ENCODE peak calls at places on chromosomes 16 and 17, in eight cellular contexts. One of them, this sample, is unnamed.
A peak's percentile ranks its signal among the peaks of the same experiment; 100 is the strongest.

GRCh38 chr17:64531955-64532371 is 25.2 kb downstream of the CEP95 start:
- DNase-seq in activated CD8-positive, alpha-beta T cell treated with anti-CD3 and anti-CD28 coated beads for 36 hours: no peak
- DNase-seq in astrocyte: peak; percentile 84
- DNase-seq in stomach: no peak
- DNase-seq in CD8-positive, alpha-beta T cell: no peak
- DNase-seq in natural killer cell: no peak
- DNase-seq in heart right ventricle: no peak
- DNase-seq in astrocyte of the spinal cord: peak; percentile 75
- DNase-seq in this sample: no peak

GRCh38 chr16:68263559-68264127 is 683 bp upstream of the SLC7A6 start:
- DNase-seq in activated CD8-positive, alpha-beta T cell treated with anti-CD3 and anti-CD28 coated beads for 36 hours: no peak
- DNase-seq in astrocyte: no peak
- DNase-seq in stomach: no peak
- DNase-seq in CD8-positive, alpha-beta T cell: no peak
- DNase-seq in natural killer cell: no peak
- DNase-seq in heart right ventricle: no peak
- DNase-seq in astrocyte of the spinal cord: no peak
- DNase-seq in this sample: no peak

GRCh38 chr16:85363427-85363826 is 249.7 kb upstream of the GSE1 start:
- DNase-seq in activated CD8-positive, alpha-beta T cell treated with anti-CD3 and anti-CD28 coated beads for 36 hours: no peak
- DNase-seq in astrocyte: no peak
- DNase-seq in stomach: no peak
- DNase-seq in CD8-positive, alpha-beta T cell: no peak
- DNase-seq in natural killer cell: no peak
- DNase-seq in heart right ventricle: no peak
- DNase-seq in astrocyte of the spinal cord: no peak
- DNase-seq in this sample: no peak

GRCh38 chr16:1325673-1326371 is 7.6 kb upstream of the BAIAP3 start:
- DNase-seq in activated CD8-positive, alpha-beta T cell treated with anti-CD3 and anti-CD28 coated beads for 36 hours: no peak
- DNase-seq in astrocyte: no peak
- DNase-seq in stomach: no peak
- DNase-seq in CD8-positive, alpha-beta T cell: no peak
- DNase-seq in natural killer cell: no peak
- DNase-seq in heart right ventricle: no peak
- DNase-seq in astrocyte of the spinal cord: no peak
- DNase-seq in this sample: no peak

GRCh38 chr17:34443832-34444469 is 80.9 kb upstream of the CCL1 start:
- DNase-seq in activated CD8-positive, alpha-beta T cell treated with anti-CD3 and anti-CD28 coated beads for 36 hours: peak; percentile 14
- DNase-seq in astrocyte: no peak
- DNase-seq in stomach: no peak
- DNase-seq in CD8-positive, alpha-beta T cell: no peak
- DNase-seq in natural killer cell: no peak
- DNase-seq in heart right ventricle: peak; percentile 30
- DNase-seq in astrocyte of the spinal cord: no peak
- DNase-seq in this sample: no peak

GRCh38 chr17:39995438-39995837 is 14.8 kb downstream of the PSMD3 start:
- DNase-seq in activated CD8-positive, alpha-beta T cell treated with anti-CD3 and anti-CD28 coated beads for 36 hours: no peak
- DNase-seq in astrocyte: no peak
- DNase-seq in stomach: peak; percentile 50
- DNase-seq in CD8-positive, alpha-beta T cell: no peak
- DNase-seq in natural killer cell: no peak
- DNase-seq in heart right ventricle: no peak
- DNase-seq in astrocyte of the spinal cord: no peak
- DNase-seq in this sample: no peak

GRCh38 chr17:46003907-46004748 is 5.1 kb downstream of the STH start:
- DNase-seq in activated CD8-positive, alpha-beta T cell treated with anti-CD3 and anti-CD28 coated beads for 36 hours: no peak
- DNase-seq in astrocyte: peak; percentile 14
- DNase-seq in stomach: peak; percentile 84
- DNase-seq in CD8-positive, alpha-beta T cell: no peak
- DNase-seq in natural killer cell: no peak
- DNase-seq in heart right ventricle: peak; percentile 56
- DNase-seq in astrocyte of the spinal cord: peak; percentile 16
- DNase-seq in this sample: no peak

GRCh38 chr17:73278049-73278464 is 16.4 kb upstream of the CPSF4L start:
- DNase-seq in activated CD8-positive, alpha-beta T cell treated with anti-CD3 and anti-CD28 coated beads for 36 hours: no peak
- DNase-seq in astrocyte: no peak
- DNase-seq in stomach: peak; percentile 71
- DNase-seq in CD8-positive, alpha-beta T cell: no peak
- DNase-seq in natural killer cell: no peak
- DNase-seq in heart right ventricle: no peak
- DNase-seq in astrocyte of the spinal cord: no peak
- DNase-seq in this sample: no peak

GRCh38 chr16:83994703-83995102 is 26.7 kb downstream of the NECAB2 start:
- DNase-seq in activated CD8-positive, alpha-beta T cell treated with anti-CD3 and anti-CD28 coated beads for 36 hours: no peak
- DNase-seq in astrocyte: no peak
- DNase-seq in stomach: no peak
- DNase-seq in CD8-positive, alpha-beta T cell: no peak
- DNase-seq in natural killer cell: no peak
- DNase-seq in heart right ventricle: no peak
- DNase-seq in astrocyte of the spinal cord: no peak
- DNase-seq in this sample: no peak

GRCh38 chr16:83994087-83994486 is 26.0 kb downstream of the NECAB2 start:
- DNase-seq in activated CD8-positive, alpha-beta T cell treated with anti-CD3 and anti-CD28 coated beads for 36 hours: no peak
- DNase-seq in astrocyte: peak; percentile 84
- DNase-seq in stomach: no peak
- DNase-seq in CD8-positive, alpha-beta T cell: no peak
- DNase-seq in natural killer cell: no peak
- DNase-seq in heart right ventricle: no peak
- DNase-seq in astrocyte of the spinal cord: peak; percentile 72
- DNase-seq in this sample: no peak

GRCh38 chr16:83998091-83998490 is 30.0 kb downstream of the NECAB2 start:
- DNase-seq in activated CD8-positive, alpha-beta T cell treated with anti-CD3 and anti-CD28 coated beads for 36 hours: no peak
- DNase-seq in astrocyte: no peak
- DNase-seq in stomach: no peak
- DNase-seq in CD8-positive, alpha-beta T cell: no peak
- DNase-seq in natural killer cell: no peak
- DNase-seq in heart right ventricle: no peak
- DNase-seq in astrocyte of the spinal cord: no peak
- DNase-seq in this sample: no peak

GRCh38 chr16:83995756-83996155 is 27.7 kb downstream of the NECAB2 start:
- DNase-seq in activated CD8-positive, alpha-beta T cell treated with anti-CD3 and anti-CD28 coated beads for 36 hours: peak; percentile 20
- DNase-seq in astrocyte: no peak
- DNase-seq in stomach: peak; percentile 57
- DNase-seq in CD8-positive, alpha-beta T cell: no peak
- DNase-seq in natural killer cell: no peak
- DNase-seq in heart right ventricle: peak; percentile 30
- DNase-seq in astrocyte of the spinal cord: peak; percentile 74
- DNase-seq in this sample: no peak

DNA sequence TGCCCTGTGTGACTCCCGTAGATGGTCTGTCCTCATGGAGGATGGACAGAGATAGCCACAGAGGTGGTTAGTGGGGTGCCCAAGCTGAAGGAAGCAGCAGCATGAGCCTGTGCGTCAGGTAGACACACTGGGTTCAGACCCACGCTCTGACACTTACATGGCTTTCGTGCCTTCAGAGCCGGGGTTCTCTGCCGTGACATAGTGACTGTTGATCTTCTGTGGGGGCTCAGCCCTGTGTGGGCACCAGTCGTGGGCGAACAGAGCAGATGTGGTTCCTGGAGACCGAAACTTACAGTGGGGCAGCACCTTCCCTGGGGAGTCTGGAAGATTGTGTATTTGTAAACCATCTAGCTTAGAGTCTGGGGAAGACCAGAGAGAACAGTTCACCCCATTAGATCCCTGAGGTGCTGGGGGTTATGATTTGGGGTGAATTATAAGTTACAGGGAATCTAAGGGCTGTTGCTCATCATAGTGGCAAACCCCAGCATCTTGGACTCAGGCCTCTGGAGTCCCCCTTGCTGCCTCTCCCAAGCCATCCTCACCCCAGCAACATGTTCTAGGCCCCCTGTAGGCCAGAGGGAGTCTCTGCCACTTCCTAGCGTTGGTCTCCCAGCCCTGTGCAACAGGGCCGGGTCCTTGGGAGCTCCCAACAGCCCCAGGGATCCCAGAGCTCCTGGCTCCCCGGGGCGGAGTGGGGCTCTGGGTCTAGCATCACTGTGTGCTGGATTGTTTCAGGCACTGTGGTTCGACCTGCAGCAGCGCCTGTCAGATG is 28.6 kb downstream of the NECAB2 start:
- DNase-seq in activated CD8-positive, alpha-beta T cell treated with anti-CD3 and anti-CD28 coated beads for 36 hours: no peak
- DNase-seq in astrocyte: no peak
- DNase-seq in stomach: no peak
- DNase-seq in CD8-positive, alpha-beta T cell: no peak
- DNase-seq in natural killer cell: no peak
- DNase-seq in heart right ventricle: no peak
- DNase-seq in astrocyte of the spinal cord: no peak
- DNase-seq in this sample: no peak
- TF ChIP-seq CTCF in activated CD8-positive, alpha-beta T cell treated with anti-CD3 and anti-CD28 coated beads for 36 hours: no peak
- TF ChIP-seq CTCF in astrocyte: no peak
- TF ChIP-seq CTCF in stomach: no peak
- TF ChIP-seq CTCF in CD8-positive, alpha-beta T cell: no peak
- TF ChIP-seq CTCF in natural killer cell: no peak
- TF ChIP-seq CTCF in heart right ventricle: no peak
- TF ChIP-seq CTCF in astrocyte of the spinal cord: no peak
- TF ChIP-seq CTCF in this sample: no peak

GRCh38 chr17:74455025-74455585 is 11.3 kb upstream of the CD300A start:
- DNase-seq in activated CD8-positive, alpha-beta T cell treated with anti-CD3 and anti-CD28 coated beads for 36 hours: no peak
- DNase-seq in astrocyte: no peak
- DNase-seq in stomach: no peak
- DNase-seq in CD8-positive, alpha-beta T cell: no peak
- DNase-seq in natural killer cell: no peak
- DNase-seq in heart right ventricle: peak; percentile 36
- DNase-seq in astrocyte of the spinal cord: no peak
- DNase-seq in this sample: no peak

GRCh38 chr17:74453665-74454196 is 12.7 kb upstream of the CD300A start:
- DNase-seq in activated CD8-positive, alpha-beta T cell treated with anti-CD3 and anti-CD28 coated beads for 36 hours: no peak
- DNase-seq in astrocyte: no peak
- DNase-seq in stomach: peak; percentile 94
- DNase-seq in CD8-positive, alpha-beta T cell: peak; percentile 59
- DNase-seq in natural killer cell: no peak
- DNase-seq in heart right ventricle: no peak
- DNase-seq in astrocyte of the spinal cord: peak; percentile 54
- DNase-seq in this sample: no peak

GRCh38 chr17:74452841-74453661 is 13.4 kb upstream of the CD300A start:
- DNase-seq in activated CD8-positive, alpha-beta T cell treated with anti-CD3 and anti-CD28 coated beads for 36 hours: no peak
- DNase-seq in astrocyte: no peak
- DNase-seq in stomach: no peak
- DNase-seq in CD8-positive, alpha-beta T cell: no peak
- DNase-seq in natural killer cell: no peak
- DNase-seq in heart right ventricle: no peak
- DNase-seq in astrocyte of the spinal cord: no peak
- DNase-seq in this sample: no peak

GRCh38 chr17:74452027-74452840 is 14.2 kb upstream of the CD300A start:
- DNase-seq in activated CD8-positive, alpha-beta T cell treated with anti-CD3 and anti-CD28 coated beads for 36 hours: no peak
- DNase-seq in astrocyte: no peak
- DNase-seq in stomach: no peak
- DNase-seq in CD8-positive, alpha-beta T cell: no peak
- DNase-seq in natural killer cell: no peak
- DNase-seq in heart right ventricle: no peak
- DNase-seq in astrocyte of the spinal cord: no peak
- DNase-seq in this sample: no peak

GRCh38 chr17:74454197-74455024 is 12.0 kb upstream of the CD300A start:
- DNase-seq in activated CD8-positive, alpha-beta T cell treated with anti-CD3 and anti-CD28 coated beads for 36 hours: peak; percentile 84
- DNase-seq in astrocyte: peak; percentile 57
- DNase-seq in stomach: no peak
- DNase-seq in CD8-positive, alpha-beta T cell: no peak
- DNase-seq in natural killer cell: peak; percentile 60
- DNase-seq in heart right ventricle: peak; percentile 95
- DNase-seq in astrocyte of the spinal cord: no peak
- DNase-seq in this sample: peak; percentile 64
- TF ChIP-seq CTCF in activated CD8-positive, alpha-beta T cell treated with anti-CD3 and anti-CD28 coated beads for 36 hours: no peak
- TF ChIP-seq CTCF in astrocyte: no peak
- TF ChIP-seq CTCF in stomach: no peak
- TF ChIP-seq CTCF in CD8-positive, alpha-beta T cell: no peak
- TF ChIP-seq CTCF in natural killer cell: no peak
- TF ChIP-seq CTCF in heart right ventricle: peak; percentile 25
- TF ChIP-seq CTCF in astrocyte of the spinal cord: no peak
- TF ChIP-seq CTCF in this sample: no peak

GRCh38 chr17:58329808-58330543 is 1.4 kb upstream of the TSPOAP1 start:
- DNase-seq in activated CD8-positive, alpha-beta T cell treated with anti-CD3 and anti-CD28 coated beads for 36 hours: peak; percentile 81
- DNase-seq in astrocyte: no peak
- DNase-seq in stomach: no peak
- DNase-seq in CD8-positive, alpha-beta T cell: no peak
- DNase-seq in natural killer cell: peak; percentile 41
- DNase-seq in heart right ventricle: no peak
- DNase-seq in astrocyte of the spinal cord: no peak
- DNase-seq in this sample: no peak

GRCh38 chr17:58328195-58329034 is at the start of gene TSPOAP1:
- DNase-seq in activated CD8-positive, alpha-beta T cell treated with anti-CD3 and anti-CD28 coated beads for 36 hours: peak; percentile 94
- DNase-seq in astrocyte: no peak
- DNase-seq in stomach: no peak
- DNase-seq in CD8-positive, alpha-beta T cell: peak; percentile 60
- DNase-seq in natural killer cell: peak; percentile 68
- DNase-seq in heart right ventricle: no peak
- DNase-seq in astrocyte of the spinal cord: no peak
- DNase-seq in this sample: peak; percentile 62

GRCh38 chr17:58327363-58328194 is 1.0 kb downstream of the TSPOAP1 start:
- DNase-seq in activated CD8-positive, alpha-beta T cell treated with anti-CD3 and anti-CD28 coated beads for 36 hours: no peak
- DNase-seq in astrocyte: no peak
- DNase-seq in stomach: no peak
- DNase-seq in CD8-positive, alpha-beta T cell: no peak
- DNase-seq in natural killer cell: no peak
- DNase-seq in heart right ventricle: no peak
- DNase-seq in astrocyte of the spinal cord: no peak
- DNase-seq in this sample: no peak

GRCh38 chr17:58330544-58330996 is 2.0 kb upstream of the TSPOAP1 start:
- DNase-seq in activated CD8-positive, alpha-beta T cell treated with anti-CD3 and anti-CD28 coated beads for 36 hours: peak; percentile 62
- DNase-seq in astrocyte: no peak
- DNase-seq in stomach: no peak
- DNase-seq in CD8-positive, alpha-beta T cell: no peak
- DNase-seq in natural killer cell: no peak
- DNase-seq in heart right ventricle: no peak
- DNase-seq in astrocyte of the spinal cord: no peak
- DNase-seq in this sample: no peak

GRCh38 chr17:58329035-58329807 is 626 bp upstream of the TSPOAP1 start:
- DNase-seq in activated CD8-positive, alpha-beta T cell treated with anti-CD3 and anti-CD28 coated beads for 36 hours: peak; percentile 95
- DNase-seq in astrocyte: no peak
- DNase-seq in stomach: peak; percentile 37
- DNase-seq in CD8-positive, alpha-beta T cell: peak; percentile 56
- DNase-seq in natural killer cell: peak; percentile 70
- DNase-seq in heart right ventricle: no peak
- DNase-seq in astrocyte of the spinal cord: no peak
- DNase-seq in this sample: peak; percentile 75
- TF ChIP-seq CTCF in activated CD8-positive, alpha-beta T cell treated with anti-CD3 and anti-CD28 coated beads for 36 hours: peak; percentile 57
- TF ChIP-seq CTCF in astrocyte: no peak
- TF ChIP-seq CTCF in stomach: no peak
- TF ChIP-seq CTCF in CD8-positive, alpha-beta T cell: peak; percentile 84
- TF ChIP-seq CTCF in natural killer cell: peak; percentile 75
- TF ChIP-seq CTCF in heart right ventricle: no peak
- TF ChIP-seq CTCF in astrocyte of the spinal cord: peak; percentile 29
- TF ChIP-seq CTCF in this sample: no peak

DNA sequence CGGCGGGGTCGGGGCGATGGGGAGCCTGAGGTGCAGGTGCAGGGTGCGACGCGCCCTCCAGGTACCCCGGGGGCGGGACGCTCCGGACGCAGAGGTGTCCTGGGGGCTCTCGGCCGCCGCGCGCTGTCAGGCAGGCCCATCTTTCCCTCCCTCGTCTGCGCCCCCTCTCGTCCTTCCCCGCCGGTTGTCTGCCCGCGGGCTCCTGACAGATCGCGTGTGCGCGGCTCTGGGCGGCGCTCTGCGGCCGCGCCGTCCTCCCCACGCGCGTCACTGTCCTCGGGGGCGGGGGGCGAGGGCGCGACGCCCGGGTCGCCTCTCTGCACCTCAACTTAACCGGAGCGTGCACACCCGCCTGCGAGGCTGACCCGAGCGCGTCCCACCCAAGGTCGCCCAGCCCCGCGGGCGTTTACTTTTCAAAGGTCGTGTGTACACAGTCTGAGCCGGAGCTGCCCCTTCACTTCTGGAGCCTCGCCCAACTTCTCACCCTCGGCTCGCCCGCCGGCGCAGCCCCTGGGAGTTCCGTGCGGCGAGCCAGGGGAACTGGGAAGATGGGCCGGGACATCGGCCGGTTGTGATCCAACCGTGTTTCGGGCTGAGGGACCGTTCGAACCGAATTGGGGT is 512 bp downstream of the AKAP1 start:
- DNase-seq in activated CD8-positive, alpha-beta T cell treated with anti-CD3 and anti-CD28 coated beads for 36 hours: peak; percentile 63
- DNase-seq in astrocyte: no peak
- DNase-seq in stomach: peak; percentile 80
- DNase-seq in CD8-positive, alpha-beta T cell: peak; percentile 46
- DNase-seq in natural killer cell: peak; percentile 49
- DNase-seq in heart right ventricle: peak; percentile 72
- DNase-seq in astrocyte of the spinal cord: peak; percentile 37
- DNase-seq in this sample: no peak
- TF ChIP-seq CTCF in activated CD8-positive, alpha-beta T cell treated with anti-CD3 and anti-CD28 coated beads for 36 hours: peak; percentile 24
- TF ChIP-seq CTCF in astrocyte: no peak
- TF ChIP-seq CTCF in stomach: no peak
- TF ChIP-seq CTCF in CD8-positive, alpha-beta T cell: peak; percentile 30
- TF ChIP-seq CTCF in natural killer cell: no peak
- TF ChIP-seq CTCF in heart right ventricle: peak; percentile 4
- TF ChIP-seq CTCF in astrocyte of the spinal cord: peak; percentile 36
- TF ChIP-seq CTCF in this sample: no peak